ENCODE peak calls at places on chromosomes 16 and 17, in ten cellular contexts. One of them, this sample, is unnamed. For H3K36me3, the result is how much of the 10 kb centered on the place peaks cover.

GRCh38 chr17:20993863-20994778 is 48.7 kb downstream of the USP22 start:
- DNase-seq in tibial artery: peak
- DNase-seq in tibial nerve: no peak
- DNase-seq in astrocyte: no peak
- DNase-seq in sigmoid colon: no peak
- DNase-seq in upper lobe of right lung: peak
- DNase-seq in WERI-Rb-1: no peak
- DNase-seq in GM23338: no peak
- DNase-seq in heart right ventricle: no peak
- DNase-seq in bronchial epithelial cell: no peak
- DNase-seq in this sample: no peak

GRCh38 chr17:29291163-29291752 is 2.7 kb downstream of the NUFIP2 start:
- DNase-seq in tibial artery: no peak
- DNase-seq in tibial nerve: no peak
- DNase-seq in astrocyte: peak
- DNase-seq in sigmoid colon: no peak
- DNase-seq in upper lobe of right lung: no peak
- DNase-seq in WERI-Rb-1: no peak
- DNase-seq in GM23338: peak
- DNase-seq in heart right ventricle: peak
- DNase-seq in bronchial epithelial cell: peak
- DNase-seq in this sample: no peak

GRCh38 chr17:71803656-71804284 is 317.1 kb upstream of the SOX9 start:
- DNase-seq in tibial artery: no peak
- DNase-seq in tibial nerve: no peak
- DNase-seq in astrocyte: no peak
- DNase-seq in sigmoid colon: no peak
- DNase-seq in upper lobe of right lung: no peak
- DNase-seq in WERI-Rb-1: no peak
- DNase-seq in GM23338: no peak
- DNase-seq in heart right ventricle: no peak
- DNase-seq in bronchial epithelial cell: no peak
- DNase-seq in this sample: no peak

GRCh38 chr16:3732171-3732570 is 14.8 kb upstream of the TRAP1 start:
- DNase-seq in tibial artery: no peak
- DNase-seq in tibial nerve: no peak
- DNase-seq in astrocyte: no peak
- DNase-seq in sigmoid colon: peak
- DNase-seq in upper lobe of right lung: peak
- DNase-seq in WERI-Rb-1: no peak
- DNase-seq in GM23338: no peak
- DNase-seq in heart right ventricle: no peak
- DNase-seq in bronchial epithelial cell: no peak
- DNase-seq in this sample: peak

GRCh38 chr17:70110443-70110880 is 35.4 kb downstream of the KCNJ16 start:
- DNase-seq in tibial artery: no peak
- DNase-seq in tibial nerve: no peak
- DNase-seq in astrocyte: peak
- DNase-seq in sigmoid colon: no peak
- DNase-seq in upper lobe of right lung: no peak
- DNase-seq in WERI-Rb-1: peak
- DNase-seq in GM23338: no peak
- DNase-seq in heart right ventricle: peak
- DNase-seq in bronchial epithelial cell: peak
- DNase-seq in this sample: no peak

GRCh38 chr16:85008267-85008666 is 3.1 kb downstream of the ZDHHC7 start:
- DNase-seq in tibial artery: no peak
- DNase-seq in tibial nerve: no peak
- DNase-seq in astrocyte: no peak
- DNase-seq in sigmoid colon: no peak
- DNase-seq in upper lobe of right lung: no peak
- DNase-seq in WERI-Rb-1: no peak
- DNase-seq in GM23338: no peak
- DNase-seq in heart right ventricle: no peak
- DNase-seq in bronchial epithelial cell: no peak
- DNase-seq in this sample: no peak

GRCh38 chr16:87384162-87384999 is 805 bp upstream of the FBXO31 start:
- DNase-seq in tibial artery: peak
- DNase-seq in tibial nerve: no peak
- DNase-seq in astrocyte: no peak
- DNase-seq in sigmoid colon: peak
- DNase-seq in upper lobe of right lung: peak
- DNase-seq in WERI-Rb-1: no peak
- DNase-seq in GM23338: peak
- DNase-seq in heart right ventricle: no peak
- DNase-seq in bronchial epithelial cell: no peak
- DNase-seq in this sample: no peak

GRCh38 chr17:57972151-57972550 is 15.9 kb downstream of the VEZF1 start:
- DNase-seq in tibial artery: no peak
- DNase-seq in tibial nerve: no peak
- DNase-seq in astrocyte: no peak
- DNase-seq in sigmoid colon: no peak
- DNase-seq in upper lobe of right lung: no peak
- DNase-seq in WERI-Rb-1: peak
- DNase-seq in GM23338: no peak
- DNase-seq in heart right ventricle: no peak
- DNase-seq in bronchial epithelial cell: no peak
- DNase-seq in this sample: no peak

GRCh38 chr16:78310990-78311561 is 211.6 kb downstream of the WWOX start:
- DNase-seq in tibial artery: no peak
- DNase-seq in tibial nerve: no peak
- DNase-seq in astrocyte: peak
- DNase-seq in sigmoid colon: no peak
- DNase-seq in upper lobe of right lung: no peak
- DNase-seq in WERI-Rb-1: no peak
- DNase-seq in GM23338: peak
- DNase-seq in heart right ventricle: no peak
- DNase-seq in bronchial epithelial cell: no peak
- DNase-seq in this sample: no peak

GRCh38 chr17:28929769-28930168 is 21.5 kb downstream of the PHF12 start:
- DNase-seq in tibial artery: no peak
- DNase-seq in tibial nerve: no peak
- DNase-seq in astrocyte: no peak
- DNase-seq in sigmoid colon: no peak
- DNase-seq in upper lobe of right lung: no peak
- DNase-seq in WERI-Rb-1: no peak
- DNase-seq in GM23338: peak
- DNase-seq in heart right ventricle: no peak
- DNase-seq in bronchial epithelial cell: no peak
- DNase-seq in this sample: no peak

GRCh38 chr16:5010576-5011329 is 23.0 kb downstream of the NAGPA start:
- DNase-seq in tibial artery: no peak
- DNase-seq in tibial nerve: no peak
- DNase-seq in astrocyte: no peak
- DNase-seq in sigmoid colon: no peak
- DNase-seq in upper lobe of right lung: no peak
- DNase-seq in WERI-Rb-1: peak
- DNase-seq in GM23338: peak
- DNase-seq in heart right ventricle: no peak
- DNase-seq in bronchial epithelial cell: no peak
- DNase-seq in this sample: no peak

GRCh38 chr17:6376901-6377300 is 58.0 kb downstream of the AIPL1 start:
- DNase-seq in tibial artery: no peak
- DNase-seq in tibial nerve: no peak
- DNase-seq in astrocyte: no peak
- DNase-seq in sigmoid colon: no peak
- DNase-seq in upper lobe of right lung: no peak
- DNase-seq in WERI-Rb-1: no peak
- DNase-seq in GM23338: peak
- DNase-seq in heart right ventricle: no peak
- DNase-seq in bronchial epithelial cell: no peak
- DNase-seq in this sample: no peak

GRCh38 chr17:19714542-19715411 is 1.6 kb downstream of the SLC47A2 start:
- DNase-seq in tibial artery: no peak
- DNase-seq in tibial nerve: no peak
- DNase-seq in astrocyte: no peak
- DNase-seq in sigmoid colon: peak
- DNase-seq in upper lobe of right lung: no peak
- DNase-seq in WERI-Rb-1: no peak
- DNase-seq in GM23338: no peak
- DNase-seq in heart right ventricle: no peak
- DNase-seq in bronchial epithelial cell: no peak
- DNase-seq in this sample: no peak

GRCh38 chr16:21101631-21102420 is 48.8 kb downstream of the DNAH3 start:
- DNase-seq in tibial artery: no peak
- DNase-seq in tibial nerve: no peak
- DNase-seq in astrocyte: no peak
- DNase-seq in sigmoid colon: no peak
- DNase-seq in upper lobe of right lung: no peak
- DNase-seq in WERI-Rb-1: peak
- DNase-seq in GM23338: peak
- DNase-seq in heart right ventricle: no peak
- DNase-seq in bronchial epithelial cell: no peak
- DNase-seq in this sample: no peak
- TF ChIP-seq CTCF in tibial artery: no peak
- TF ChIP-seq CTCF in tibial nerve: no peak
- TF ChIP-seq CTCF in astrocyte: peak
- TF ChIP-seq CTCF in sigmoid colon: no peak
- TF ChIP-seq CTCF in upper lobe of right lung: peak
- TF ChIP-seq CTCF in WERI-Rb-1: peak
- TF ChIP-seq CTCF in GM23338: peak
- TF ChIP-seq CTCF in heart right ventricle: no peak
- TF ChIP-seq CTCF in bronchial epithelial cell: peak
- TF ChIP-seq CTCF in this sample: no peak

DNA sequence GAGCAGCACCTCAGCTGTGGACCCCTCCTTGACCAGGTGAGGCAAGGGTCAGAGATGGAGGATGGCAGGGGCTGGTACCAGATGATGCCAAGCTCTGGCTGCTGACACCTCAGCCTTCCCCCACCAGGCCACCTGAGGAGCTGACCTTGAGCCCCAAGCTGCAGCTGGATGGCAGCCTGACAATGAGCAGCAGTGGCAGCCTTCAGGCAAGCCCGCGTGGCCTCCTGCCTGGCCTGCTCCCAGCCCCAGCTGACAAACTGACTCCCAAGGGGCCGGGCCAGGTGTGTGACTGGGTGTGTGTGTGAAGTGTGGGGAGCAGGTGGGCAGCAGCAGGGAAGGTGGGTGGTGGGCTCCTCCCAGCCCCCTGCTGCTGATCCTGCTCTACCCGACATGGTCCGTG is 4.7 kb upstream of the NRN1L start:
- DNase-seq in tibial artery: no peak
- DNase-seq in tibial nerve: no peak
- DNase-seq in astrocyte: no peak
- DNase-seq in sigmoid colon: no peak
- DNase-seq in upper lobe of right lung: no peak
- DNase-seq in WERI-Rb-1: no peak
- DNase-seq in GM23338: no peak
- DNase-seq in heart right ventricle: no peak
- DNase-seq in bronchial epithelial cell: no peak
- DNase-seq in this sample: no peak
- H3K36me3 ChIP-seq in tibial artery: half or more
- H3K36me3 ChIP-seq in tibial nerve: under half
- H3K36me3 ChIP-seq in astrocyte: under half
- H3K36me3 ChIP-seq in sigmoid colon: half or more
- H3K36me3 ChIP-seq in upper lobe of right lung: half or more
- H3K36me3 ChIP-seq in WERI-Rb-1: half or more
- H3K36me3 ChIP-seq in GM23338: under half
- H3K36me3 ChIP-seq in heart right ventricle: under half
- H3K36me3 ChIP-seq in bronchial epithelial cell: half or more
- H3K36me3 ChIP-seq in this sample: under half

GRCh38 chr16:12259258-12259657 is 282.7 kb downstream of the SNX29 start:
- DNase-seq in tibial artery: no peak
- DNase-seq in tibial nerve: no peak
- DNase-seq in astrocyte: no peak
- DNase-seq in sigmoid colon: no peak
- DNase-seq in upper lobe of right lung: no peak
- DNase-seq in WERI-Rb-1: no peak
- DNase-seq in GM23338: no peak
- DNase-seq in heart right ventricle: no peak
- DNase-seq in bronchial epithelial cell: no peak
- DNase-seq in this sample: no peak

GRCh38 chr16:12258806-12259205 is 282.3 kb downstream of the SNX29 start:
- DNase-seq in tibial artery: no peak
- DNase-seq in tibial nerve: no peak
- DNase-seq in astrocyte: no peak
- DNase-seq in sigmoid colon: no peak
- DNase-seq in upper lobe of right lung: no peak
- DNase-seq in WERI-Rb-1: no peak
- DNase-seq in GM23338: no peak
- DNase-seq in heart right ventricle: no peak
- DNase-seq in bronchial epithelial cell: no peak
- DNase-seq in this sample: no peak

GRCh38 chr16:12262454-12263180 is 286.1 kb downstream of the SNX29 start:
- DNase-seq in tibial artery: no peak
- DNase-seq in tibial nerve: no peak
- DNase-seq in astrocyte: no peak
- DNase-seq in sigmoid colon: no peak
- DNase-seq in upper lobe of right lung: no peak
- DNase-seq in WERI-Rb-1: no peak
- DNase-seq in GM23338: no peak
- DNase-seq in heart right ventricle: no peak
- DNase-seq in bronchial epithelial cell: no peak
- DNase-seq in this sample: no peak

GRCh38 chr16:12260119-12260646 is 283.6 kb downstream of the SNX29 start:
- DNase-seq in tibial artery: no peak
- DNase-seq in tibial nerve: no peak
- DNase-seq in astrocyte: no peak
- DNase-seq in sigmoid colon: no peak
- DNase-seq in upper lobe of right lung: no peak
- DNase-seq in WERI-Rb-1: no peak
- DNase-seq in GM23338: no peak
- DNase-seq in heart right ventricle: no peak
- DNase-seq in bronchial epithelial cell: no peak
- DNase-seq in this sample: no peak

DNA sequence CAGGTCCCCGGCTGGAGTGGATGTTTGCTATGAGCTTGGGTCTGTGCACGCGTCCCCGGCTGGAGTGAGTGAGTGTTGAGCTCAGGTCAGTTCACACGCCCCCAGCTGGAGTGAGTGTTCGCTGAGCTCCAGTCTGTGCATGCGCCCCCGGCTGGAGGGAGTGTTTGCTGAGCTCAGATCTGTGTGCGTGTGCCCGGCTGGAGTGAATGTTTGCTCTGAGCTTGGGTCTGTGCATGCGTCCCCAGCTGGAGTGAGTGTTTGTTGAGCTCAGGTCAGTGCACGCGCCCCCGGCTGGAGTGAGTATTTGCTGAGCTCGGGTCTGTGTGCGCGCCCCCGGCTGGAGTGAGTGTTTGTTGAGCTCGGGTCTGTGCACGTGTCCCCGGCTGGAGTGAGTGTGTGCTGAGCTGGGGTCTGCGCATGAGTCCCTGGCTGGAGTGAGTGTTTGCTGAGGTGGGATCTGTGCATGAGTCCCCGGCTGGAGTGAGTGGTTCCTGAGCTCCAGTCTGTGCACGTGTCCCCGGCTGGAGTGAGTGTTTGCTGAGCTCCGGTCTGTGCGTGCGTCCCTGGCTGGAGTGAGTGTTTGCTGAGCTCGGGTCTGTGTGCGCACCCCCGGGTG is 284.2 kb downstream of the SNX29 start:
- DNase-seq in tibial artery: no peak
- DNase-seq in tibial nerve: no peak
- DNase-seq in astrocyte: no peak
- DNase-seq in sigmoid colon: no peak
- DNase-seq in upper lobe of right lung: no peak
- DNase-seq in WERI-Rb-1: peak
- DNase-seq in GM23338: peak
- DNase-seq in heart right ventricle: peak
- DNase-seq in bronchial epithelial cell: peak
- DNase-seq in this sample: no peak
- TF ChIP-seq CTCF in tibial artery: no peak
- TF ChIP-seq CTCF in tibial nerve: no peak
- TF ChIP-seq CTCF in astrocyte: no peak
- TF ChIP-seq CTCF in sigmoid colon: no peak
- TF ChIP-seq CTCF in upper lobe of right lung: no peak
- TF ChIP-seq CTCF in WERI-Rb-1: peak
- TF ChIP-seq CTCF in GM23338: peak
- TF ChIP-seq CTCF in heart right ventricle: no peak
- TF ChIP-seq CTCF in bronchial epithelial cell: peak
- TF ChIP-seq CTCF in this sample: no peak

GRCh38 chr16:11079657-11080187 is 135.4 kb downstream of the CLEC16A start:
- DNase-seq in tibial artery: no peak
- DNase-seq in tibial nerve: no peak
- DNase-seq in astrocyte: peak
- DNase-seq in sigmoid colon: peak
- DNase-seq in upper lobe of right lung: no peak
- DNase-seq in WERI-Rb-1: no peak
- DNase-seq in GM23338: no peak
- DNase-seq in heart right ventricle: no peak
- DNase-seq in bronchial epithelial cell: no peak
- DNase-seq in this sample: no peak
- H3K36me3 ChIP-seq in tibial artery: under half
- H3K36me3 ChIP-seq in tibial nerve: under half
- H3K36me3 ChIP-seq in astrocyte: under half
- H3K36me3 ChIP-seq in sigmoid colon: under half
- H3K36me3 ChIP-seq in upper lobe of right lung: under half
- H3K36me3 ChIP-seq in WERI-Rb-1: under half
- H3K36me3 ChIP-seq in GM23338: under half
- H3K36me3 ChIP-seq in heart right ventricle: under half
- H3K36me3 ChIP-seq in bronchial epithelial cell: under half
- H3K36me3 ChIP-seq in this sample: under half

This sample was measured in breast epithelium.